ENCODE peak calls at places on chromosomes 3 and 15, in six cellular contexts. J is tibial artery, S is fibroblast of mammary gland, B is AG09309, X is MM.1S, R is thoracic aorta. H is an unnamed sample.

GRCh38 chr15:39495871-39496459 is 84.9 kb upstream of the THBS1 start:
- DNase-seq in J (no peak), S (no peak), B (no peak), X (no peak), R (no peak), H (no peak)

GRCh38 chr15:60797444-60798040 is 318.6 kb upstream of the ICE2 start:
- DNase-seq in J (no peak), S (peak), B (no peak), X (no peak), R (no peak), H (no peak)

GRCh38 chr3:58528629-58529028 is 8.4 kb downstream of the ACOX2 start:
- DNase-seq in J (no peak), S (peak), B (no peak), X (no peak), R (no peak), H (no peak)

GRCh38 chr15:37582852-37583251 is 351.6 kb upstream of the TMCO5A start:
- DNase-seq in J (no peak), S (no peak), B (no peak), X (no peak), R (no peak), H (no peak)

GRCh38 chr15:38391186-38391585 is 62.7 kb upstream of the FAM98B start:
- DNase-seq in J (no peak), S (peak), B (no peak), X (no peak), R (no peak), H (no peak)

GRCh38 chr3:49554639-49555265 is 475 bp downstream of the BSN start:
- DNase-seq in J (no peak), S (no peak), B (no peak), X (peak), R (no peak), H (peak)

GRCh38 chr3:113985526-113985925 is 37.7 kb downstream of the ZDHHC23 start:
- DNase-seq in J (no peak), S (no peak), B (no peak), X (no peak), R (no peak), H (peak)

GRCh38 chr3:13610006-13610570 is 61.2 kb downstream of the FBLN2 start:
- DNase-seq in J (no peak), S (no peak), B (no peak), X (no peak), R (no peak), H (no peak)

GRCh38 chr3:11480663-11481298 is 162.9 kb downstream of the VGLL4 start:
- DNase-seq in J (no peak), S (peak), B (no peak), X (no peak), R (no peak), H (no peak)

GRCh38 chr3:184186184-184186901 is at the start of gene ABCF3:
- DNase-seq in J (no peak), S (peak), B (no peak), X (no peak), R (no peak), H (no peak)

GRCh38 chr3:45139372-45139894 is 6.7 kb downstream of the CDCP1 start:
- DNase-seq in J (peak), S (peak), B (no peak), X (no peak), R (no peak), H (no peak)

GRCh38 chr3:145953316-145953715 is 207.7 kb downstream of the PLOD2 start:
- DNase-seq in J (no peak), S (peak), B (no peak), X (no peak), R (no peak), H (no peak)

GRCh38 chr3:15726043-15726442 is 71.7 kb downstream of the ANKRD28 start:
- DNase-seq in J (no peak), S (peak), B (no peak), X (no peak), R (no peak), H (peak)

GRCh38 chr3:16060358-16060852 is 114.1 kb upstream of the GALNT15 start:
- DNase-seq in J (peak), S (peak), B (peak), X (no peak), R (peak), H (no peak)

GRCh38 chr3:129277829-129278271 is 820 bp upstream of the HMCES start:
- DNase-seq in J (no peak), S (peak), B (no peak), X (no peak), R (no peak), H (no peak)

GRCh38 chr15:66865622-66866611 is 163.9 kb downstream of the SMAD6 start:
- DNase-seq in J (no peak), S (no peak), B (no peak), X (peak), R (no peak), H (peak)

GRCh38 chr3:188624384-188624783 is 470.4 kb downstream of the LPP start:
- DNase-seq in J (peak), S (peak), B (no peak), X (no peak), R (peak), H (no peak)

GRCh38 chr3:151537751-151538150 is 76.9 kb upstream of the IGSF10 start:
- DNase-seq in J (no peak), S (peak), B (no peak), X (no peak), R (no peak), H (no peak)

GRCh38 chr3:195823998-195824397 is 12.3 kb upstream of the MUC4 start:
- DNase-seq in J (no peak), S (peak), B (no peak), X (no peak), R (no peak), H (no peak)

GRCh38 chr15:97961067-97961954 is 808 bp downstream of the ARRDC4 start:
- DNase-seq in J (peak), S (peak), B (no peak), X (peak), R (no peak), H (no peak)

GRCh38 chr15:43887901-43888300 is 61.1 kb downstream of the WDR76 start:
- DNase-seq in J (no peak), S (no peak), B (no peak), X (no peak), R (no peak), H (no peak)

GRCh38 chr15:67085237-67085817 is 19.9 kb downstream of the SMAD3 start:
- DNase-seq in J (no peak), S (no peak), B (no peak), X (no peak), R (no peak), H (no peak)

GRCh38 chr15:64146885-64147681 is 4.4 kb upstream of the SNX22 start:
- DNase-seq in J (no peak), S (no peak), B (no peak), X (no peak), R (no peak), H (no peak)

GRCh38 chr15:83833569-83833968 is 179.6 kb downstream of the ADAMTSL3 start:
- DNase-seq in J (no peak), S (no peak), B (no peak), X (no peak), R (no peak), H (no peak)

GRCh38 chr15:98177950-98178848 is 217.7 kb downstream of the ARRDC4 start:
- DNase-seq in J (no peak), S (peak), B (peak), X (peak), R (no peak), H (peak)

GRCh38 chr3:127964053-127964452 is 49.0 kb downstream of the KBTBD12 start:
- DNase-seq in J (no peak), S (peak), B (no peak), X (no peak), R (no peak), H (no peak)

GRCh38 chr3:52238193-52238760 is 681 bp downstream of the TWF2 start:
- DNase-seq in J (no peak), S (no peak), B (no peak), X (no peak), R (no peak), H (no peak)

GRCh38 chr3:149415484-149415883 is 38.0 kb upstream of the TM4SF1 start:
- DNase-seq in J (no peak), S (no peak), B (no peak), X (no peak), R (no peak), H (no peak)

GRCh38 chr15:48855501-48856440 is 22.2 kb upstream of the EID1 start:
- DNase-seq in J (no peak), S (peak), B (peak), X (no peak), R (no peak), H (no peak)

GRCh38 chr3:130323503-130323902 is 22.0 kb upstream of the COL6A5 start:
- DNase-seq in J (no peak), S (no peak), B (no peak), X (no peak), R (no peak), H (no peak)

DNA sequence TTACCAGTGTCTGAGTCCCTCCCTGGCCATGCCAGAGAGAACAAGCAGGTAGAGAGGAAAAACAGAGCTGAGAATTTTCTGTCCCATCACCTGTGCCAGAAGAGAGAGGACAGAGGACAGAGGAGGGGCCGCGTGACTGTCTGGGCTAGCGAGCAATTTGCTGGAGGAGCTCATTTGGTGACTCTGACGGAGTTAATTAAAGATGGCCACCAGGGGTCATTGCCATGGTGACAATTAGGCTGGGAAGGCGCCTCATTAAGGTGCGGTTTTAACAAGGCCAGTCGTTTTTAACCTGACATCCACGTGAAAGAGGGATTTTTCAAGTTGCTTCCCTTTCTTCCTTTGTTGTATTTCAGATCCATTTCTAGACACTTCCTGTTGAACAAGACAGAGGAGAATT is 72.4 kb downstream of the RHCG start:
- DNase-seq in J (no peak), S (no peak), B (no peak), X (no peak), R (no peak), H (no peak)
- TF ChIP-seq CTCF in J (no peak), S (no peak), B (no peak), X (no peak), R (no peak), H (no peak)

DNA sequence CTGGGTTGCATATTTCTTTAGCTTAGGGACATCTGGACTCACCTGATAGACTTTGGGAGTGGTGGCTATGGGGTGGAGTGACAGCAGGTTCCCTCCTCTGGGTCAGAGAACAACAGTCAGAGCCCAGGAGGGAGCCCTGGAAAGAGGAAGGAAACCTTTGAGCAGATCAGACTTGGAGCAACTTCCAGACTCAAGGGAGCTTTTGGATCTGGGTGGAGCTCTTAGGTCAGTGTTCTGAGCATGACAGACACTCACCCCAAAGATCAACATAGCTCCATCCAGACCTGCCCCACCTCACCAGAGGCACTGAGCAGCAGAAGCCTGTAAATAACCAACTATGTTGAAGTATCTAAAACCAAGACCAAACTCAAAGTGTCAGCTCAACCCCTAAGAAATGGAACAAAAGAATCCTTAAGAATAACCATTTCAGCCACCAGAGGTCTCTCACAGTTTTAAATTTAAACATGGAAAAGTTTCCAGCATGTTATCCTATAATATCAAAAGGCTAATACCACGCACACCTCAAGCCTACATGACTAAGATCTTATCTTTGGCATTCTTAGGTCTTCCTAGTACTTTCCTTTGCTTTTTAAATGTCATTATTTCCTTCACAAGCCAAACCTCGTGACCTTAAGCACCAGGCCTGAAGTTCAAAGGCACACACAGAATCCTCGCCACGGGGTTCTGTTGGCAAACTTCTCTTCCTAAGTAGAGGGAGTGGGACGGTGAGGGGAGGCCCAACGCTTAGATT is 56.4 kb downstream of the UMPS start:
- DNase-seq in J (no peak), S (peak), B (no peak), X (no peak), R (no peak), H (no peak)
- TF ChIP-seq CTCF in J (peak), S (peak), B (peak), X (peak), R (peak), H (no peak)

GRCh38 chr3:161166051-161166450 is 55.1 kb upstream of the NMD3 start:
- DNase-seq in J (no peak), S (no peak), B (no peak), X (no peak), R (no peak), H (no peak)

GRCh38 chr3:161171113-161171512 is 50.0 kb upstream of the NMD3 start:
- DNase-seq in J (peak), S (peak), B (peak), X (no peak), R (no peak), H (no peak)

GRCh38 chr3:161175506-161175905 is 45.6 kb upstream of the NMD3 start:
- DNase-seq in J (no peak), S (no peak), B (no peak), X (no peak), R (no peak), H (no peak)

DNA sequence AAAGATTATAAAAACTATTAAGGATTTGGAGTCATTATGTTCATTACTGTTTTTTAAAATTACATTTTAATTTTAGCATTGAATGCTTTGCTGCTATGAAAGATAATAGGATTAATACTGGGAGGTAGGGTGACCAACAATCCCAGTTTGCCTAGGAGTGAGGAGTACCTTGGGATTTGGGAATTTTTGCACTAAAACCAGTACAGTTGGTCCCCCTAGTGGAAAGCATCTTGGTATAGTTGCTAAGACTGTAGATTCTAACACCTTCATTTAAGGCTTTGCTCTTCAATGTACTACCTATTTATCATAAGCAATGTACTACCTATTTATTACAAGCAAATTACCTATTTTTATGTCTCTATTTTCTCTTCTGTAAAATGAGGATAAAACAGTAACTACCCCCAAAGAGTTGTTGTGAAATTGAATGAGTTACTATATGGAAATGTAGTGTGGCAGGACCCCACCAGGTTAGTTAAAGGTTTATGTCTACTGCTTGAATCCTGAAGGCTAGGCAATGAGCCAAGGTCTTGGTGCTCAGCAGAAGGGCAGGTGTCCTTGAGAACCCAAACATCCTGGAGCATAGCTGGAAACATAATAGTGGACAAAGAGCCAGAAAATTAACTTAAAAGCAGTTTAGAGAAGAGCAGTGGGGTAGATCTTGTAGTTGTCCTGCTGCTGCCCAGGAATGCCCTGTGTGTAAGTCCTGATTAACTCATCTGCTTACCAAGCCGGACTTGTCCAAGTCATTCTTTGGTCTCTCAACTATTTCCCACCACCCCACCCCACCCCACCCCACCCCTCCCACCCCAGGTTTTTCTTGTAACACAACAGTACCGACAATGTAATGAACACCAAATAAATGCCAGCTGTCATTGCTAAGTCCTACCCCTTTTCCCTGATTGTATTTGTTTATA is 49.2 kb upstream of the NMD3 start:
- DNase-seq in J (no peak), S (peak), B (no peak), X (no peak), R (no peak), H (no peak)
- TF ChIP-seq CTCF in J (peak), S (peak), B (peak), X (no peak), R (peak), H (no peak)

DNA sequence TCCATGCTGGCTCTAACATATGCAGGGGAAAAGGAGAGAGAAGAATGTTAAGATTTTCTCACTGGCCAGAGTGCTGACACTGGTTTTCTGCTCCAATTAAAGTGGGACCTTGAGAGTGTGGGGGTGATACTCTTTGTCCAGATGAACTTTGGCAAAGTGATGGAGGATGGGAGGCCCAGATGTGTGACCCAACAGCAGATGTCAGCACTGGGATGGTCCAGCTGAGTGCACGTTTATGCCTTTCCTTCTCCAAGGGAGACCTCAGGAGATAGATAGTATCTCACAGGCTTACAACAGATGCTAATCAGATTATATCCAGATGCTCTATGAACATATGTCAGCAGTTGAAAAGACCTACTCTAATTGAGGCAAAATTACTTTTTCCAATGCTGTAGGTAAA is 50.1 kb upstream of the PSMD6 start:
- DNase-seq in J (no peak), S (peak), B (no peak), X (no peak), R (no peak), H (no peak)
- TF ChIP-seq CTCF in J (no peak), S (no peak), B (no peak), X (no peak), R (no peak), H (no peak)

GRCh38 chr15:45110256-45110820 is 3.6 kb downstream of the DUOX2 start:
- DNase-seq in J (no peak), S (no peak), B (no peak), X (no peak), R (no peak), H (no peak)
- TF ChIP-seq CTCF in J (no peak), S (peak), B (no peak), X (no peak), R (no peak), H (no peak)

H was measured in GM10248.